ENCODE peak calls at places on chromosomes 4 and X, in ten cellular contexts. E, L, C, Q, N, Z, K, Y, X and R are unnamed samples.

GRCh38 chrX:71859637-71860036 is 51.0 kb upstream of the NHSL2 start:
- DNase-seq in Y (peak), C (peak), Q (no peak), E (peak), L (no peak), K (no peak), Z (no peak), N (peak), X (no peak), R (no peak)

GRCh38 chr4:118865091-118865708 is 23.5 kb upstream of the SYNPO2 start:
- DNase-seq in C (peak), Q (no peak), K (no peak), N (peak), X (no peak), E (no peak), Z (peak), Y (peak), L (no peak), R (peak)

GRCh38 chrX:122565952-122566351 is 618.1 kb upstream of the GRIA3 start:
- DNase-seq in C (peak), Y (peak), Z (no peak), E (no peak), K (no peak), N (peak), Q (no peak), L (no peak), X (no peak), R (no peak)

GRCh38 chr4:153471691-153472080 is 5.5 kb downstream of the TMEM131L start:
- DNase-seq in E (no peak), Z (no peak), C (no peak), Q (no peak), Y (no peak), L (no peak), N (no peak), K (no peak), X (no peak), R (no peak)

GRCh38 chrX:107750263-107750662 is 25.3 kb downstream of the TSC22D3 start:
- DNase-seq in E (no peak), X (no peak), Y (no peak), C (no peak), K (no peak), N (no peak), L (no peak), Z (no peak), Q (no peak), R (no peak)

GRCh38 chrX:51776851-51777250 is 33.6 kb downstream of the GSPT2 start:
- DNase-seq in L (no peak), X (no peak), Q (no peak), Y (no peak), C (no peak), N (no peak), Z (no peak), K (no peak), E (no peak), R (no peak)

GRCh38 chrX:42519666-42520231 is 258.2 kb downstream of the PPP1R2C start:
- DNase-seq in Y (no peak), E (no peak), C (peak), Z (no peak), K (no peak), L (no peak), N (no peak), X (no peak), Q (no peak), R (no peak)

GRCh38 chr4:76233534-76233933 is 18.0 kb upstream of the FAM47E start:
- DNase-seq in C (no peak), Y (no peak), Z (no peak), Q (no peak), L (no peak), X (no peak), K (no peak), E (no peak), N (no peak), R (no peak)

GRCh38 chr4:156476359-156476758 is 495.2 kb downstream of the PDGFC start:
- DNase-seq in Z (no peak), L (no peak), Q (no peak), K (no peak), Y (no peak), X (no peak), N (peak), E (no peak), C (peak), R (no peak)

GRCh38 chrX:72294497-72294896 is 11.2 kb downstream of the CITED1 start:
- DNase-seq in Q (no peak), Y (no peak), N (no peak), C (no peak), Z (no peak), L (no peak), X (no peak), E (no peak), K (no peak), R (no peak)

GRCh38 chr4:145722561-145722960 is 42.6 kb downstream of the C4orf51 start:
- DNase-seq in C (no peak), Z (no peak), Q (no peak), N (no peak), Y (no peak), E (no peak), X (peak), L (no peak), K (no peak), R (no peak)

GRCh38 chrX:19839770-19840254 is 47.6 kb downstream of the SH3KBP1 start:
- DNase-seq in Q (no peak), L (no peak), Y (no peak), N (peak), Z (no peak), X (no peak), K (no peak), E (no peak), C (no peak), R (no peak)

GRCh38 chr4:143359794-143360193 is 23.1 kb downstream of the GAB1 start:
- DNase-seq in E (no peak), N (no peak), C (no peak), Y (no peak), Q (no peak), Z (no peak), K (no peak), L (no peak), X (no peak), R (no peak)

GRCh38 chr4:98722000-98722399 is 63.6 kb upstream of the TSPAN5 start:
- DNase-seq in E (no peak), Z (no peak), Y (no peak), N (no peak), Q (no peak), C (no peak), X (no peak), L (no peak), K (no peak), R (no peak)

GRCh38 chrX:100649550-100650356 is 5.8 kb downstream of the SRPX2 start:
- DNase-seq in Q (peak), K (peak), X (peak), E (peak), C (peak), Y (peak), N (no peak), L (no peak), Z (peak), R (no peak)

GRCh38 chrX:124217289-124218251 is 114.9 kb upstream of the TEX13D start:
- DNase-seq in L (no peak), Q (no peak), K (no peak), Z (peak), N (no peak), Y (peak), C (no peak), E (peak), X (no peak), R (no peak)

GRCh38 chrX:18640686-18641085 is 31.2 kb downstream of the RS1 start:
- DNase-seq in K (no peak), X (no peak), N (no peak), Z (no peak), Q (no peak), L (no peak), E (no peak), C (no peak), Y (no peak), R (no peak)

GRCh38 chrX:138914751-138915150 is 203.2 kb upstream of the FGF13 start:
- DNase-seq in Y (no peak), L (no peak), X (no peak), E (no peak), N (no peak), Q (no peak), K (no peak), Z (no peak), C (no peak), R (no peak)

GRCh38 chrX:69072486-69073006 is 92.7 kb downstream of the PJA1 start:
- DNase-seq in Z (no peak), E (no peak), Q (no peak), K (no peak), C (no peak), N (no peak), Y (no peak), L (no peak), X (no peak), R (no peak)

GRCh38 chrX:118171354-118171753 is 54.7 kb upstream of the KLHL13 start:
- DNase-seq in N (no peak), X (no peak), E (no peak), Q (no peak), Y (no peak), Z (no peak), L (no peak), C (no peak), K (no peak), R (no peak)

GRCh38 chrX:110022555-110023448 is 19.9 kb downstream of the TMEM164 start:
- DNase-seq in Y (no peak), E (no peak), X (no peak), L (no peak), N (no peak), Q (no peak), C (no peak), Z (no peak), K (no peak), R (no peak)

GRCh38 chr4:149706942-149707341 is 108.7 kb downstream of the IQCM start:
- DNase-seq in C (peak), Q (no peak), K (no peak), Z (no peak), E (no peak), X (no peak), L (no peak), Y (no peak), N (no peak), R (no peak)

GRCh38 chr4:52173470-52174055 is 122.5 kb downstream of the SPATA18 start:
- DNase-seq in E (peak), Z (peak), X (no peak), Q (no peak), Y (peak), N (no peak), L (no peak), C (no peak), K (peak), R (no peak)

GRCh38 chr4:74692973-74693372 is 101.3 kb downstream of the BTC start:
- DNase-seq in E (no peak), X (no peak), Y (no peak), L (no peak), C (peak), Q (peak), N (no peak), K (no peak), Z (no peak), R (no peak)

GRCh38 chr4:98601719-98602118 is 56.7 kb downstream of the TSPAN5 start:
- DNase-seq in E (no peak), Y (no peak), Q (no peak), K (no peak), C (no peak), L (no peak), X (no peak), N (no peak), Z (no peak), R (no peak)

GRCh38 chr4:76800902-76801301 is 97.0 kb downstream of the SOWAHB start:
- DNase-seq in Q (no peak), L (no peak), K (no peak), Y (no peak), Z (no peak), C (no peak), X (no peak), N (no peak), E (no peak), R (no peak)

GRCh38 chrX:10387011-10387410 is 230.2 kb downstream of the CLCN4 start:
- DNase-seq in E (no peak), K (no peak), L (no peak), Z (no peak), C (peak), Q (no peak), N (no peak), X (no peak), Y (no peak), R (no peak)

GRCh38 chr4:25532579-25532978 is 123.1 kb upstream of the SLC34A2 start:
- DNase-seq in Z (no peak), N (no peak), E (no peak), Q (no peak), L (no peak), Y (no peak), C (no peak), X (no peak), K (no peak), R (no peak)

GRCh38 chrX:12977761-12978204 is 2.9 kb downstream of the TMSB4X start:
- DNase-seq in E (no peak), K (no peak), L (no peak), Z (no peak), X (no peak), N (no peak), Q (no peak), C (no peak), Y (no peak), R (no peak)
- TF ChIP-seq POLR2A in E (no peak), K (no peak), L (no peak), Z (no peak), X (no peak), N (peak), Q (no peak), C (peak), Y (no peak), R (no peak)

DNA sequence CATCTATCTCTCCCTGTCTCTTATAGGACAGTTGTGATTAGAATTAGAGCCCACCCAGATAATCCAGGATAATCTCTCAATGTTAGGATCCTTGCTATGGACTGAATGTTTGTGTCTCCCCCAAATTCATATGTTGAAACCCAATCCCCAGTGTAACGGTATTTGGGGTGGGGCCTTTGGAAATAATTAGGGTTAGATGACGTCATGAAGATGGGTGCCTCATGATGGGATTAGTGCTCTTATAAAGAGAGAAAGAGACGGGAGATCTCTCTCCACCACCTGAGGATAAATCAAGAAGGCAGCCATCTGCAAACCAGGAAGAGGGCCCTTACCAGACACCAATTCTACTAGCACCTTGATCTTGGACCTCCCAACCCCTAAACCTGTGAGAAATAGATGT is 33.7 kb upstream of the SHISA3 start:
- DNase-seq in Y (no peak), K (no peak), C (no peak), E (no peak), N (no peak), Q (no peak), X (no peak), L (no peak), Z (no peak), R (no peak)
- TF ChIP-seq POLR2A in Y (no peak), K (no peak), C (no peak), E (no peak), N (no peak), Q (no peak), X (no peak), L (no peak), Z (no peak), R (no peak)

DNA sequence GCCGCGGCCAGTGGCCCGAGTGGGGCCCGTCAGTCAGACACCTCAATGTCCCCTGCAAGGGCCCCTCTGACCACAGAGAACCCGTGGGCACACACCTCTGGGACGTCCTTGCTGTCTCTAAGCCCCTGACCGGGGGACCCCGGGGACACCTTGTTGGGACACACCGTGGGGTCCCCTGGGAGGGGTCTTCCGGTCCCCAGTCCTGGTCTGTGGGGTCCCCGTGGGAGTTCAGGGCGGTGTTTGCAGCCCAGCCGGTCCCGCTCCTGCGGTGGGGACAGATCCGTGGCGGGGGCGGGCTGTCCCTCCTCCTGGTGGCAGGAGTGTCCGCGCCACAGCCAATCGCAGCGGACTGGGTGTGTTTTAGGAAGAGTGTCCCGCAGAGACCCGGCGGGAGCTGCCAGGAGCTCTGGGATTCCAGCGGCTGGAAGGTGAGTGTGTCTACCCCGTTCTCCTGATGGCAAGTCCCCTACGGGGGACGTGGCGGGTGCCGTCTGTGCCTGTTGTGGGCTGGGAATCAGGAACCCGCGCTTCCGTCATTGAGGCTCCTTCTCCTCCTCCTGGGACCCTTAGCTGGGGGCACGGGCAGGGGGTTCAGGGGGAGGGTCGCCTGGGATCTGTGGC is 5.1 kb upstream of the PLCXD1 start:
- DNase-seq in C (peak), X (no peak), E (peak), Y (peak), K (peak), L (peak), Q (peak), Z (peak), N (peak), R (peak)
- TF ChIP-seq POLR2A in C (peak), X (no peak), E (no peak), Y (peak), K (no peak), L (no peak), Q (no peak), Z (no peak), N (peak), R (peak)

GRCh38 chrX:47230136-47230868 is 2.5 kb upstream of the USP11 start:
- DNase-seq in K (no peak), N (no peak), L (no peak), X (no peak), Y (no peak), Q (peak), E (no peak), Z (no peak), C (no peak), R (no peak)
- TF ChIP-seq POLR2A in K (no peak), N (no peak), L (no peak), X (no peak), Y (no peak), Q (no peak), E (no peak), Z (no peak), C (no peak), R (no peak)

GRCh38 chrX:154466907-154467306 is 8.8 kb downstream of the PLXNA3 start:
- DNase-seq in E (no peak), X (no peak), Z (no peak), Q (no peak), K (no peak), Y (no peak), L (no peak), N (no peak), C (no peak), R (no peak)
- TF ChIP-seq POLR2A in E (no peak), X (no peak), Z (no peak), Q (no peak), K (no peak), Y (no peak), L (no peak), N (no peak), C (no peak), R (no peak)

GRCh38 chr4:48122756-48123155 is 11.3 kb downstream of the TXK start:
- DNase-seq in K (no peak), E (no peak), C (no peak), N (no peak), X (no peak), Q (no peak), Z (no peak), Y (no peak), L (no peak), R (no peak)
- TF ChIP-seq POLR2A in K (no peak), E (no peak), C (no peak), N (no peak), X (no peak), Q (no peak), Z (no peak), Y (no peak), L (no peak), R (no peak)

GRCh38 chr4:15786743-15787142 is 8.6 kb downstream of the CD38 start:
- DNase-seq in L (no peak), K (no peak), N (no peak), Q (no peak), X (peak), Z (no peak), Y (no peak), C (no peak), E (no peak), R (peak)
- TF ChIP-seq POLR2A in L (no peak), K (no peak), N (no peak), Q (no peak), X (no peak), Z (no peak), Y (no peak), C (no peak), E (no peak), R (no peak)

DNA sequence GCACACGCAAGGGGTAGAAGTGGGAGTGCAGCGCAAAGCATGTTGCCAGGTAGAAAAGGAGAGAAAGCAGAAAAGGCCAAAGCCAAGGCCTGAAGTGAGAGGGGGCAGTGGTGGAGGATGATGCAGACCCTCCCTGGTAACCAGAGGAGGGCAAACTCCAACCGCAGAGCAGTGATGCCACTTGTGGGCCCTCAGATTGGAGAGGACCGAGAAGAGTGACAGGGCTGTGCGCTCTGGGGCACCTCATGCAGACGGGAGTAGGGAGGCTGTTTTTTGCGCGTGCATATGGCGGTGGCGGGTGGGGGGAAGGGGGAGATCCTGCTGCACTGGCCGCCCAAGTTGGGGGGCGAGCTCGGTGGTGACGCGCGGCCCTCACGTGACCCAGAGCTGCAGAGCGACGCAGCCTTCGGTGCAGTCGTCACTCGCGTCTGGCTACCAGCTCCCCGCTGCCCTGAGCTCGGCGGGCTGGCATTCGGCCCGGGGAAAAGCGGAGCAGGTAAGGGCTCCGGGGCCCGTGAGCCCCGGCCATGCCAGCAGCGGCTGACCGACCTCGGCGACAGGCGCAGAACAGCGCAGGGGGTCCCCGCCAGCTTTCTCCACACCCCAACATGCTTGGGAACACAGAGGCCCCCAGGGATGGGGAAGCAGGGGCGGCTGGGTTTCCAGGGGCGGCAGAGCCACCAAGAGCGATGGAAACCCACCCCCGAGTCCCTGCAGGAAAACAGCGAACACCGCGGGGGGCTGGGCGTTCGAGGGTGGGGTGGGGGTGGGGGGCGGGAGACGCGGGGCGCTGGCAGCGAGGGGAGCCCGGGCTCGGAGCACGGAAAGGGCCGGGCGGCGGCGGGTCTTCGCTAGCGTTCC is at the start of gene BEX3:
- DNase-seq in Q (peak), K (peak), Z (peak), C (peak), N (no peak), E (peak), X (no peak), L (no peak), Y (peak), R (peak)
- TF ChIP-seq POLR2A in Q (peak), K (peak), Z (no peak), C (peak), N (peak), E (no peak), X (peak), L (no peak), Y (peak), R (no peak)